ENCODE peak calls at places on chromosomes 2 and 18, in ten cellular contexts. One of them, this sample, is unnamed.

GRCh38 chr18:33875029-33875428 is 297.0 kb downstream of the ASXL3 start:
- DNase-seq in Caco-2: no peak
- DNase-seq in M059J: no peak
- DNase-seq in AG04450: no peak
- DNase-seq in BJ: no peak
- DNase-seq in NCI-H1436: no peak
- DNase-seq in GM23338: no peak
- DNase-seq in stimulated activated naive CD8-positive, alpha-beta T cell treated with anti-CD3 and anti-CD28 coated beads, Interleukin-15, amount 100 ng/mL, for 72 hours: no peak
- DNase-seq in substantia nigra: no peak
- DNase-seq in NCI-H748 treated with DMSO at 0.1 percent for 48 hours: no peak
- DNase-seq in this sample: no peak

GRCh38 chr2:128781888-128782385 is 463.3 kb upstream of the HS6ST1 start:
- DNase-seq in AG04450: no peak
- DNase-seq in substantia nigra: no peak
- DNase-seq in NCI-H1436: no peak
- DNase-seq in NCI-H748 treated with DMSO at 0.1 percent for 48 hours: no peak
- DNase-seq in stimulated activated naive CD8-positive, alpha-beta T cell treated with anti-CD3 and anti-CD28 coated beads, Interleukin-15, amount 100 ng/mL, for 72 hours: no peak
- DNase-seq in GM23338: no peak
- DNase-seq in Caco-2: no peak
- DNase-seq in BJ: no peak
- DNase-seq in M059J: no peak
- DNase-seq in this sample: no peak

GRCh38 chr2:156021326-156022040 is 311.0 kb downstream of the NR4A2 start:
- DNase-seq in BJ: no peak
- DNase-seq in GM23338: no peak
- DNase-seq in Caco-2: peak
- DNase-seq in NCI-H748 treated with DMSO at 0.1 percent for 48 hours: no peak
- DNase-seq in AG04450: no peak
- DNase-seq in M059J: no peak
- DNase-seq in stimulated activated naive CD8-positive, alpha-beta T cell treated with anti-CD3 and anti-CD28 coated beads, Interleukin-15, amount 100 ng/mL, for 72 hours: no peak
- DNase-seq in substantia nigra: no peak
- DNase-seq in NCI-H1436: no peak
- DNase-seq in this sample: peak

GRCh38 chr2:219448776-219449476 is 14.3 kb downstream of the SPEG start:
- DNase-seq in substantia nigra: no peak
- DNase-seq in GM23338: peak
- DNase-seq in NCI-H748 treated with DMSO at 0.1 percent for 48 hours: no peak
- DNase-seq in Caco-2: no peak
- DNase-seq in AG04450: no peak
- DNase-seq in BJ: no peak
- DNase-seq in stimulated activated naive CD8-positive, alpha-beta T cell treated with anti-CD3 and anti-CD28 coated beads, Interleukin-15, amount 100 ng/mL, for 72 hours: peak
- DNase-seq in M059J: no peak
- DNase-seq in NCI-H1436: no peak
- DNase-seq in this sample: peak

GRCh38 chr18:3319894-3320438 is 58.0 kb downstream of the MYL12B start:
- DNase-seq in BJ: no peak
- DNase-seq in Caco-2: no peak
- DNase-seq in substantia nigra: no peak
- DNase-seq in NCI-H1436: no peak
- DNase-seq in stimulated activated naive CD8-positive, alpha-beta T cell treated with anti-CD3 and anti-CD28 coated beads, Interleukin-15, amount 100 ng/mL, for 72 hours: no peak
- DNase-seq in AG04450: no peak
- DNase-seq in M059J: no peak
- DNase-seq in GM23338: no peak
- DNase-seq in NCI-H748 treated with DMSO at 0.1 percent for 48 hours: no peak
- DNase-seq in this sample: no peak

GRCh38 chr2:237072067-237072931 is 13.4 kb upstream of the COPS8 start:
- DNase-seq in AG04450: no peak
- DNase-seq in BJ: no peak
- DNase-seq in NCI-H748 treated with DMSO at 0.1 percent for 48 hours: peak
- DNase-seq in NCI-H1436: no peak
- DNase-seq in stimulated activated naive CD8-positive, alpha-beta T cell treated with anti-CD3 and anti-CD28 coated beads, Interleukin-15, amount 100 ng/mL, for 72 hours: peak
- DNase-seq in Caco-2: peak
- DNase-seq in GM23338: peak
- DNase-seq in M059J: peak
- DNase-seq in substantia nigra: peak
- DNase-seq in this sample: peak

GRCh38 chr2:9690252-9690651 is 59.5 kb upstream of the YWHAQ start:
- DNase-seq in AG04450: peak
- DNase-seq in NCI-H1436: no peak
- DNase-seq in stimulated activated naive CD8-positive, alpha-beta T cell treated with anti-CD3 and anti-CD28 coated beads, Interleukin-15, amount 100 ng/mL, for 72 hours: no peak
- DNase-seq in NCI-H748 treated with DMSO at 0.1 percent for 48 hours: no peak
- DNase-seq in Caco-2: no peak
- DNase-seq in GM23338: no peak
- DNase-seq in substantia nigra: no peak
- DNase-seq in M059J: peak
- DNase-seq in BJ: no peak
- DNase-seq in this sample: no peak

GRCh38 chr2:145939949-145940348 is 1420.0 kb upstream of the ZEB2 start:
- DNase-seq in BJ: no peak
- DNase-seq in substantia nigra: no peak
- DNase-seq in GM23338: no peak
- DNase-seq in NCI-H748 treated with DMSO at 0.1 percent for 48 hours: no peak
- DNase-seq in NCI-H1436: no peak
- DNase-seq in M059J: peak
- DNase-seq in stimulated activated naive CD8-positive, alpha-beta T cell treated with anti-CD3 and anti-CD28 coated beads, Interleukin-15, amount 100 ng/mL, for 72 hours: no peak
- DNase-seq in AG04450: no peak
- DNase-seq in Caco-2: no peak
- DNase-seq in this sample: no peak

GRCh38 chr2:128237081-128237534 is 81.6 kb downstream of the HS6ST1 start:
- DNase-seq in NCI-H748 treated with DMSO at 0.1 percent for 48 hours: no peak
- DNase-seq in BJ: peak
- DNase-seq in M059J: peak
- DNase-seq in stimulated activated naive CD8-positive, alpha-beta T cell treated with anti-CD3 and anti-CD28 coated beads, Interleukin-15, amount 100 ng/mL, for 72 hours: no peak
- DNase-seq in Caco-2: no peak
- DNase-seq in AG04450: no peak
- DNase-seq in GM23338: no peak
- DNase-seq in substantia nigra: no peak
- DNase-seq in NCI-H1436: no peak
- DNase-seq in this sample: no peak

GRCh38 chr2:120530781-120531180 is 184.8 kb downstream of the INHBB start:
- DNase-seq in stimulated activated naive CD8-positive, alpha-beta T cell treated with anti-CD3 and anti-CD28 coated beads, Interleukin-15, amount 100 ng/mL, for 72 hours: no peak
- DNase-seq in AG04450: no peak
- DNase-seq in Caco-2: no peak
- DNase-seq in BJ: no peak
- DNase-seq in substantia nigra: no peak
- DNase-seq in M059J: no peak
- DNase-seq in NCI-H1436: no peak
- DNase-seq in GM23338: no peak
- DNase-seq in NCI-H748 treated with DMSO at 0.1 percent for 48 hours: no peak
- DNase-seq in this sample: no peak

GRCh38 chr2:237097326-237097910 is 11.7 kb downstream of the COPS8 start:
- DNase-seq in stimulated activated naive CD8-positive, alpha-beta T cell treated with anti-CD3 and anti-CD28 coated beads, Interleukin-15, amount 100 ng/mL, for 72 hours: no peak
- DNase-seq in M059J: no peak
- DNase-seq in Caco-2: no peak
- DNase-seq in BJ: no peak
- DNase-seq in NCI-H748 treated with DMSO at 0.1 percent for 48 hours: no peak
- DNase-seq in GM23338: no peak
- DNase-seq in substantia nigra: no peak
- DNase-seq in NCI-H1436: no peak
- DNase-seq in AG04450: no peak
- DNase-seq in this sample: no peak

GRCh38 chr2:68776124-68776523 is 41.5 kb downstream of the ARHGAP25 start:
- DNase-seq in M059J: no peak
- DNase-seq in substantia nigra: no peak
- DNase-seq in BJ: no peak
- DNase-seq in AG04450: no peak
- DNase-seq in GM23338: no peak
- DNase-seq in NCI-H748 treated with DMSO at 0.1 percent for 48 hours: no peak
- DNase-seq in Caco-2: no peak
- DNase-seq in stimulated activated naive CD8-positive, alpha-beta T cell treated with anti-CD3 and anti-CD28 coated beads, Interleukin-15, amount 100 ng/mL, for 72 hours: no peak
- DNase-seq in NCI-H1436: no peak
- DNase-seq in this sample: no peak

GRCh38 chr2:204673877-204674276 is 128.6 kb downstream of the PARD3B start:
- DNase-seq in BJ: no peak
- DNase-seq in GM23338: no peak
- DNase-seq in AG04450: no peak
- DNase-seq in Caco-2: no peak
- DNase-seq in substantia nigra: no peak
- DNase-seq in NCI-H748 treated with DMSO at 0.1 percent for 48 hours: no peak
- DNase-seq in M059J: peak
- DNase-seq in NCI-H1436: no peak
- DNase-seq in stimulated activated naive CD8-positive, alpha-beta T cell treated with anti-CD3 and anti-CD28 coated beads, Interleukin-15, amount 100 ng/mL, for 72 hours: no peak
- DNase-seq in this sample: no peak

GRCh38 chr2:125169764-125170146 is 1144.7 kb downstream of the CNTNAP5 start:
- DNase-seq in BJ: no peak
- DNase-seq in M059J: peak
- DNase-seq in stimulated activated naive CD8-positive, alpha-beta T cell treated with anti-CD3 and anti-CD28 coated beads, Interleukin-15, amount 100 ng/mL, for 72 hours: no peak
- DNase-seq in GM23338: no peak
- DNase-seq in NCI-H1436: no peak
- DNase-seq in AG04450: no peak
- DNase-seq in substantia nigra: no peak
- DNase-seq in NCI-H748 treated with DMSO at 0.1 percent for 48 hours: no peak
- DNase-seq in Caco-2: no peak
- DNase-seq in this sample: no peak

GRCh38 chr2:207502799-207503198 is 27.0 kb upstream of the CREB1 start:
- DNase-seq in NCI-H1436: no peak
- DNase-seq in GM23338: no peak
- DNase-seq in AG04450: no peak
- DNase-seq in substantia nigra: no peak
- DNase-seq in stimulated activated naive CD8-positive, alpha-beta T cell treated with anti-CD3 and anti-CD28 coated beads, Interleukin-15, amount 100 ng/mL, for 72 hours: no peak
- DNase-seq in BJ: no peak
- DNase-seq in NCI-H748 treated with DMSO at 0.1 percent for 48 hours: no peak
- DNase-seq in Caco-2: no peak
- DNase-seq in M059J: no peak
- DNase-seq in this sample: no peak

GRCh38 chr2:157901325-157901724 is 25.2 kb upstream of the ACVR1 start:
- DNase-seq in Caco-2: no peak
- DNase-seq in stimulated activated naive CD8-positive, alpha-beta T cell treated with anti-CD3 and anti-CD28 coated beads, Interleukin-15, amount 100 ng/mL, for 72 hours: no peak
- DNase-seq in substantia nigra: no peak
- DNase-seq in M059J: no peak
- DNase-seq in BJ: no peak
- DNase-seq in NCI-H748 treated with DMSO at 0.1 percent for 48 hours: no peak
- DNase-seq in GM23338: peak
- DNase-seq in NCI-H1436: no peak
- DNase-seq in AG04450: no peak
- DNase-seq in this sample: no peak

GRCh38 chr2:28729698-28730097 is 21.9 kb upstream of the PPP1CB start:
- DNase-seq in NCI-H1436: no peak
- DNase-seq in substantia nigra: no peak
- DNase-seq in stimulated activated naive CD8-positive, alpha-beta T cell treated with anti-CD3 and anti-CD28 coated beads, Interleukin-15, amount 100 ng/mL, for 72 hours: no peak
- DNase-seq in Caco-2: no peak
- DNase-seq in GM23338: no peak
- DNase-seq in NCI-H748 treated with DMSO at 0.1 percent for 48 hours: no peak
- DNase-seq in BJ: peak
- DNase-seq in M059J: peak
- DNase-seq in AG04450: no peak
- DNase-seq in this sample: no peak

GRCh38 chr2:173568054-173568453 is 213.4 kb downstream of the CDCA7 start:
- DNase-seq in NCI-H748 treated with DMSO at 0.1 percent for 48 hours: peak
- DNase-seq in AG04450: no peak
- DNase-seq in GM23338: peak
- DNase-seq in substantia nigra: no peak
- DNase-seq in M059J: peak
- DNase-seq in stimulated activated naive CD8-positive, alpha-beta T cell treated with anti-CD3 and anti-CD28 coated beads, Interleukin-15, amount 100 ng/mL, for 72 hours: no peak
- DNase-seq in Caco-2: peak
- DNase-seq in BJ: no peak
- DNase-seq in NCI-H1436: no peak
- DNase-seq in this sample: peak

GRCh38 chr2:59006204-59006603 is 765.1 kb upstream of the FANCL start:
- DNase-seq in GM23338: peak
- DNase-seq in NCI-H1436: no peak
- DNase-seq in NCI-H748 treated with DMSO at 0.1 percent for 48 hours: no peak
- DNase-seq in stimulated activated naive CD8-positive, alpha-beta T cell treated with anti-CD3 and anti-CD28 coated beads, Interleukin-15, amount 100 ng/mL, for 72 hours: no peak
- DNase-seq in substantia nigra: no peak
- DNase-seq in Caco-2: no peak
- DNase-seq in M059J: no peak
- DNase-seq in AG04450: no peak
- DNase-seq in BJ: no peak
- DNase-seq in this sample: no peak

GRCh38 chr2:48727560-48727959 is 28.0 kb downstream of the LHCGR start:
- DNase-seq in BJ: no peak
- DNase-seq in NCI-H1436: no peak
- DNase-seq in stimulated activated naive CD8-positive, alpha-beta T cell treated with anti-CD3 and anti-CD28 coated beads, Interleukin-15, amount 100 ng/mL, for 72 hours: no peak
- DNase-seq in substantia nigra: no peak
- DNase-seq in Caco-2: no peak
- DNase-seq in GM23338: no peak
- DNase-seq in AG04450: no peak
- DNase-seq in NCI-H748 treated with DMSO at 0.1 percent for 48 hours: no peak
- DNase-seq in M059J: no peak
- DNase-seq in this sample: no peak

GRCh38 chr18:45993441-45993840 is 26.3 kb upstream of the EPG5 start:
- DNase-seq in stimulated activated naive CD8-positive, alpha-beta T cell treated with anti-CD3 and anti-CD28 coated beads, Interleukin-15, amount 100 ng/mL, for 72 hours: no peak
- DNase-seq in Caco-2: no peak
- DNase-seq in NCI-H1436: no peak
- DNase-seq in NCI-H748 treated with DMSO at 0.1 percent for 48 hours: no peak
- DNase-seq in substantia nigra: no peak
- DNase-seq in GM23338: no peak
- DNase-seq in BJ: peak
- DNase-seq in M059J: peak
- DNase-seq in AG04450: peak
- DNase-seq in this sample: no peak

GRCh38 chr2:20350105-20350712 is 435 bp downstream of the PUM2 start:
- DNase-seq in Caco-2: no peak
- DNase-seq in substantia nigra: peak
- DNase-seq in stimulated activated naive CD8-positive, alpha-beta T cell treated with anti-CD3 and anti-CD28 coated beads, Interleukin-15, amount 100 ng/mL, for 72 hours: peak
- DNase-seq in AG04450: no peak
- DNase-seq in NCI-H748 treated with DMSO at 0.1 percent for 48 hours: no peak
- DNase-seq in M059J: peak
- DNase-seq in NCI-H1436: peak
- DNase-seq in BJ: no peak
- DNase-seq in GM23338: peak
- DNase-seq in this sample: no peak

GRCh38 chr2:41963661-41964525 is 83.9 kb upstream of the PKDCC start:
- DNase-seq in AG04450: no peak
- DNase-seq in substantia nigra: no peak
- DNase-seq in M059J: peak
- DNase-seq in GM23338: peak
- DNase-seq in stimulated activated naive CD8-positive, alpha-beta T cell treated with anti-CD3 and anti-CD28 coated beads, Interleukin-15, amount 100 ng/mL, for 72 hours: no peak
- DNase-seq in BJ: no peak
- DNase-seq in NCI-H1436: no peak
- DNase-seq in Caco-2: peak
- DNase-seq in NCI-H748 treated with DMSO at 0.1 percent for 48 hours: peak
- DNase-seq in this sample: peak

GRCh38 chr2:74205586-74205985 is 7.2 kb downstream of the MTHFD2 start:
- DNase-seq in Caco-2: no peak
- DNase-seq in stimulated activated naive CD8-positive, alpha-beta T cell treated with anti-CD3 and anti-CD28 coated beads, Interleukin-15, amount 100 ng/mL, for 72 hours: peak
- DNase-seq in BJ: no peak
- DNase-seq in M059J: peak
- DNase-seq in GM23338: no peak
- DNase-seq in substantia nigra: no peak
- DNase-seq in AG04450: no peak
- DNase-seq in NCI-H748 treated with DMSO at 0.1 percent for 48 hours: no peak
- DNase-seq in NCI-H1436: no peak
- DNase-seq in this sample: no peak

GRCh38 chr2:157440404-157441071 is 3.4 kb downstream of the CYTIP start:
- DNase-seq in NCI-H1436: no peak
- DNase-seq in BJ: no peak
- DNase-seq in GM23338: no peak
- DNase-seq in Caco-2: no peak
- DNase-seq in substantia nigra: no peak
- DNase-seq in M059J: no peak
- DNase-seq in AG04450: no peak
- DNase-seq in NCI-H748 treated with DMSO at 0.1 percent for 48 hours: no peak
- DNase-seq in stimulated activated naive CD8-positive, alpha-beta T cell treated with anti-CD3 and anti-CD28 coated beads, Interleukin-15, amount 100 ng/mL, for 72 hours: no peak
- DNase-seq in this sample: no peak

This sample was measured in neural progenitor cell.